ENCODE peak calls at places on chromosomes 12 and 14, in eight cellular contexts. F is stimulated activated CD4-positive, alpha-beta T cell treated with anti-CD3 and anti-CD28 coated beads, TNF-alpha, amount 100 ng/mL, for 48 hours; Y is HFF-Myc; M is bronchial epithelial cell; Q is GM03348; C is AG04449; K is T-helper 1 cell; S is Daoy. L is an unnamed sample.

GRCh38 chr12:68838046-68838886 is 30.3 kb downstream of the MDM2 start:
- DNase-seq in F (no peak), Y (no peak), M (no peak), Q (no peak), C (no peak), K (no peak), S (no peak), L (no peak)

GRCh38 chr12:23628836-23629235 is 320.6 kb downstream of the SOX5 start:
- DNase-seq in F (no peak), Y (no peak), M (no peak), Q (no peak), C (no peak), K (no peak), S (no peak), L (no peak)

GRCh38 chr12:46449161-46449715 is 76.7 kb upstream of the SLC38A2 start:
- DNase-seq in F (no peak), Y (no peak), M (no peak), Q (no peak), C (no peak), K (no peak), S (no peak), L (no peak)

GRCh38 chr12:130280226-130280625 is 57.5 kb upstream of the PIWIL1 start:
- DNase-seq in F (no peak), Y (no peak), M (peak), Q (peak), C (no peak), K (no peak), S (peak), L (no peak)

GRCh38 chr12:93634416-93634815 is 42.8 kb upstream of the CRADD start:
- DNase-seq in F (no peak), Y (no peak), M (peak), Q (peak), C (no peak), K (no peak), S (no peak), L (no peak)

GRCh38 chr12:124713041-124713435 is 145.6 kb upstream of the NCOR2 start:
- DNase-seq in F (no peak), Y (no peak), M (peak), Q (no peak), C (no peak), K (no peak), S (no peak), L (no peak)

GRCh38 chr14:100440758-100441203 is 117.6 kb downstream of the SLC25A47 start:
- DNase-seq in F (no peak), Y (no peak), M (no peak), Q (no peak), C (no peak), K (no peak), S (peak), L (no peak)

GRCh38 chr14:67718265-67718664 is 16.6 kb downstream of the RDH12 start:
- DNase-seq in F (no peak), Y (no peak), M (no peak), Q (no peak), C (no peak), K (no peak), S (no peak), L (no peak)

GRCh38 chr14:59294662-59294992 is 106.2 kb downstream of the DAAM1 start:
- DNase-seq in F (no peak), Y (peak), M (no peak), Q (peak), C (no peak), K (no peak), S (no peak), L (no peak)

GRCh38 chr12:49970658-49971057 is 2.1 kb upstream of the AQP6 start:
- DNase-seq in F (no peak), Y (no peak), M (no peak), Q (no peak), C (no peak), K (no peak), S (no peak), L (no peak)

GRCh38 chr12:133215724-133216123 is 20.0 kb downstream of the ANHX start:
- DNase-seq in F (no peak), Y (no peak), M (no peak), Q (no peak), C (no peak), K (no peak), S (no peak), L (no peak)

GRCh38 chr12:51907083-51907863 is at the start of gene ACVRL1:
- DNase-seq in F (no peak), Y (no peak), M (no peak), Q (peak), C (no peak), K (no peak), S (peak), L (no peak)

GRCh38 chr14:21025374-21026151 is 702 bp upstream of the NDRG2 start:
- DNase-seq in F (peak), Y (no peak), M (no peak), Q (no peak), C (no peak), K (no peak), S (peak), L (peak)

GRCh38 chr14:104280085-104280901 is 141.9 kb downstream of the KIF26A start:
- DNase-seq in F (no peak), Y (no peak), M (no peak), Q (no peak), C (no peak), K (no peak), S (no peak), L (no peak)

GRCh38 chr12:49542592-49543160 is 3.8 kb downstream of the KCNH3 start:
- DNase-seq in F (no peak), Y (no peak), M (no peak), Q (no peak), C (no peak), K (no peak), S (no peak), L (no peak)

GRCh38 chr12:88854260-88854659 is 274.0 kb upstream of the KITLG start:
- DNase-seq in F (no peak), Y (peak), M (peak), Q (peak), C (peak), K (no peak), S (peak), L (no peak)

GRCh38 chr12:82638324-82638723 is 48.4 kb upstream of the TMTC2 start:
- DNase-seq in F (no peak), Y (no peak), M (no peak), Q (no peak), C (no peak), K (no peak), S (no peak), L (no peak)

GRCh38 chr14:21997300-21997699 is 323.7 kb upstream of the OR4E1 start:
- DNase-seq in F (no peak), Y (no peak), M (peak), Q (no peak), C (no peak), K (peak), S (peak), L (no peak)

GRCh38 chr12:65911321-65911720 is 87.0 kb downstream of the HMGA2 start:
- DNase-seq in F (no peak), Y (no peak), M (peak), Q (peak), C (no peak), K (no peak), S (peak), L (no peak)

L was measured in nucleus accumbens.